ENCODE peak calls at places on chromosomes 7 and 10, in six cellular contexts. T, B, P, E, U and K are unnamed samples.

GRCh38 chr7:151808296-151809155 is 68.4 kb downstream of the PRKAG2 start:
- DNase-seq in U (no peak), B (no peak), P (no peak), T (peak), E (no peak), K (no peak)

GRCh38 chr10:26438534-26439269 is 561 bp downstream of the APBB1IP start:
- DNase-seq in E (no peak), U (no peak), B (no peak), P (peak), T (no peak), K (peak)

GRCh38 chr7:147525295-147525694 is 1065.3 kb upstream of the C7orf33 start:
- DNase-seq in B (no peak), P (no peak), T (no peak), U (no peak), E (no peak), K (no peak)

GRCh38 chr7:128121731-128122576 is 90.7 kb upstream of the LRRC4 start:
- DNase-seq in U (no peak), E (no peak), B (no peak), T (no peak), P (no peak), K (no peak)

GRCh38 chr10:115417585-115418265 is 324.6 kb downstream of the ATRNL1 start:
- DNase-seq in E (peak), B (peak), P (peak), T (peak), U (peak), K (peak)

GRCh38 chr7:75532639-75533038 is 40.5 kb downstream of the SPDYE5 start:
- DNase-seq in E (no peak), T (no peak), P (no peak), B (no peak), U (no peak), K (no peak)

GRCh38 chr10:29634105-29634504 is 666 bp downstream of the SVIL start:
- DNase-seq in E (no peak), B (no peak), P (no peak), U (no peak), T (no peak), K (no peak)

GRCh38 chr7:50803359-50804337 is 21.0 kb upstream of the GRB10 start:
- DNase-seq in U (no peak), B (no peak), P (no peak), T (no peak), E (no peak), K (no peak)

GRCh38 chr10:51074238-51075028 is at the start of gene PRKG1:
- DNase-seq in P (peak), E (no peak), B (no peak), U (no peak), T (peak), K (peak)

GRCh38 chr10:86756511-86757109 is at the start of gene BMPR1A:
- DNase-seq in T (no peak), E (no peak), P (no peak), U (no peak), B (peak), K (peak)

GRCh38 chr7:151560243-151560642 is 40.5 kb upstream of the RHEB start:
- DNase-seq in T (no peak), P (no peak), E (no peak), U (no peak), B (no peak), K (no peak)

GRCh38 chr7:31373337-31374289 is 33.1 kb upstream of the NEUROD6 start:
- DNase-seq in P (peak), T (peak), E (no peak), B (peak), U (peak), K (peak)

GRCh38 chr10:126014309-126014708 is 117.9 kb downstream of the FANK1 start:
- DNase-seq in U (no peak), B (no peak), P (no peak), E (no peak), T (no peak), K (no peak)

GRCh38 chr10:34890931-34891330 is 75.8 kb upstream of the PARD3 start:
- DNase-seq in U (no peak), T (no peak), E (no peak), B (no peak), P (no peak), K (no peak)

GRCh38 chr10:70797840-70798239 is 12.7 kb upstream of the TBATA start:
- DNase-seq in E (no peak), T (no peak), U (no peak), P (no peak), B (peak), K (no peak)

GRCh38 chr7:36306722-36307121 is 82.9 kb upstream of the ANLN start:
- DNase-seq in B (no peak), E (no peak), P (no peak), T (no peak), U (no peak), K (no peak)

GRCh38 chr7:107318523-107319160 is 149.8 kb downstream of the HBP1 start:
- DNase-seq in T (no peak), P (no peak), U (no peak), B (peak), E (no peak), K (no peak)

GRCh38 chr7:44286182-44286617 is 39.2 kb downstream of the CAMK2B start:
- DNase-seq in E (no peak), B (peak), P (no peak), U (no peak), T (no peak), K (no peak)

GRCh38 chr10:98920362-98920761 is 315.3 kb downstream of the HPSE2 start:
- DNase-seq in T (no peak), P (no peak), B (peak), U (no peak), E (no peak), K (no peak)

GRCh38 chr10:127563718-127564553 is 14.8 kb downstream of the NPS start:
- DNase-seq in P (peak), E (no peak), U (no peak), B (peak), T (no peak), K (no peak)

GRCh38 chr7:73725703-73726466 is 6.4 kb upstream of the STX1A start:
- DNase-seq in T (peak), U (no peak), P (no peak), E (no peak), B (peak), K (no peak)

GRCh38 chr10:97065686-97066679 is 119.8 kb downstream of the SLIT1 start:
- DNase-seq in B (no peak), U (no peak), P (no peak), T (no peak), E (no peak), K (no peak)

GRCh38 chr7:105837765-105838241 is 38.6 kb downstream of the ATXN7L1 start:
- DNase-seq in E (no peak), T (no peak), U (peak), B (no peak), P (no peak), K (no peak)

GRCh38 chr10:22599048-22599561 is 115.3 kb downstream of the PIP4K2A start:
- DNase-seq in B (peak), T (no peak), U (no peak), E (peak), P (no peak), K (no peak)

GRCh38 chr7:100192951-100193350 is 15.2 kb downstream of the STAG3 start:
- DNase-seq in T (no peak), B (no peak), E (no peak), U (no peak), P (no peak), K (no peak)

GRCh38 chr10:3077940-3078630 is 10.7 kb downstream of the PFKP start:
- DNase-seq in U (no peak), T (no peak), P (no peak), B (no peak), E (no peak), K (no peak)
- TF ChIP-seq TAF1 in U (no peak), T (no peak), P (no peak), B (no peak), E (no peak), K (no peak)

DNA sequence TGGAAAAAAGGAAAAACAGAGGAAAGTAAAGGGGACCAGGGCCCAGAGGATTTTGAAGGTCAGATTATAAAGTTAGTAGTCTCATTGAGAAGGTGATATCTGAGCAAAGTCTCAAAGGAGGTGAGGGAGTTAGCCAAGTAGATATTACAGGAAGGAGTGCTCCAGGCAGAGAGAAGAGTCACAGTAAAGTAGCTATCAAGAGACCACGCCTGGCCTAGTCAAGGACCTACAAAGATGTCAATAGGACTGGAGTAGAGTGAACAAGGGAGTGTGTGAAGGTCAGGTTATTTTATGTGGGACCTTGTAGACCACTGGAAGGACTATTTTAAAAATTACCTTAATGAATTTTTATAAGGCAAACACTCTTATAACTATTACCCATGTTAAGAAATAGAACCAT is 64.8 kb downstream of the TPST1 start:
- DNase-seq in U (no peak), B (no peak), E (no peak), P (no peak), T (no peak), K (no peak)
- TF ChIP-seq POLR2AphosphoS5 in U (no peak), B (no peak), E (no peak), P (no peak), T (no peak), K (no peak)

GRCh38 chr7:953547-954327 is 743 bp downstream of the ADAP1 start:
- DNase-seq in P (no peak), E (no peak), T (peak), B (no peak), U (no peak), K (no peak)
- TF ChIP-seq POLR2A in P (no peak), E (no peak), T (no peak), B (no peak), U (no peak), K (no peak)

GRCh38 chr7:108630002-108630401 is 60.3 kb downstream of the DNAJB9 start:
- DNase-seq in P (no peak), U (no peak), B (no peak), T (no peak), E (no peak), K (no peak)
- TF ChIP-seq TAF1 in P (no peak), U (no peak), B (no peak), T (no peak), E (no peak), K (no peak)

DNA sequence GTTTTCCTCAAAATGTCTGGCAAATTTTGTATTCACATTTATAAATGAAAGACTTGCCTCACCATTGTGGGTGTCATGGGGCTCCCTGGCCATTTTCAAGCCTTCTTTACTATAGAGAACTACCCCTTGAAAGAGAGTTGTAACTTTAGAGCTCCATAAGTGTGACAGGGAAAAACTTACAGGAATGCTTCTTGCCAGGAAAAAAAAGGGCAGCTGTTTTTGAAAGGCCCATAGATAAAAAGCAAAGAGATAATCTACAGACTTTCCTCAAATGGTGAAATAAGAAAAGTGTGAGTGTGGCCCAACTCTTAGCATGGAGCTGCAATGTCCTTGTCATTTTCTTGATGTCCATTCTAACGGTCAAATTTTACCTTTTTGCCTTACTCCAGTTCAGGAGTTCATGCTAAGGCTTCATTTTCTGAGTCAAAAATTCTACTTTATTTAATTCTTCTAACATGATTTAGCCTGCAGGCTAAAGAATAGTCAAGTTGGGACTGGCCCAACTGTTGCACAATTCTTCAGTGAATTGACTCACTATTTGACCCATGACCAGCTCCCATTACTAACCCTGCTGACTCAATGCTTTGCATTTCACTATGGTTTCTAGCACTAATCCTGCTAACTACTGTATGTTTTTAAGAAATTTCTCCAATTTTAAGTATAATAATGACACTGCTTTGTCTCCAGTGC is 41.2 kb upstream of the SGCE start:
- DNase-seq in U (no peak), B (no peak), P (no peak), T (peak), E (no peak), K (no peak)
- TF ChIP-seq POLR2AphosphoS5 in U (no peak), B (no peak), P (no peak), T (no peak), E (no peak), K (no peak)

GRCh38 chr7:16422917-16423316 is 1.6 kb upstream of the CRPPA start:
- DNase-seq in P (no peak), T (no peak), B (peak), U (no peak), E (no peak), K (no peak)

GRCh38 chr7:16421333-16422099 is at the start of gene CRPPA:
- DNase-seq in B (peak), E (no peak), T (peak), P (no peak), U (no peak), K (no peak)

GRCh38 chr7:16422100-16422430 is 727 bp upstream of the CRPPA start:
- DNase-seq in P (no peak), T (no peak), B (no peak), E (no peak), U (no peak), K (no peak)

GRCh38 chr7:16420649-16421332 is 547 bp downstream of the CRPPA start:
- DNase-seq in T (peak), U (peak), P (peak), B (peak), E (peak), K (peak)

GRCh38 chr7:16423761-16424160 is 2.4 kb upstream of the CRPPA start:
- DNase-seq in B (no peak), T (no peak), P (no peak), U (no peak), E (no peak), K (no peak)
- TF ChIP-seq POLR2A in B (no peak), T (no peak), P (no peak), U (no peak), E (no peak), K (no peak)